ENCODE peak calls at places on chromosomes 5 and 9, in eight cellular contexts. V, Y, L, N, Z, F, A and I are unnamed samples.

GRCh38 chr5:116297296-116297814 is 212.5 kb downstream of the COMMD10 start:
- DNase-seq in F (no peak), L (no peak), Z (no peak), A (no peak), V (no peak), N (no peak), Y (no peak), I (no peak)

GRCh38 chr5:53109041-53109435 is 519 bp downstream of the MOCS2 start:
- DNase-seq in Y (no peak), N (no peak), Z (no peak), L (no peak), A (no peak), F (peak), V (no peak), I (no peak)

GRCh38 chr5:28328691-28329090 is 1290.3 kb upstream of the CDH9 start:
- DNase-seq in F (no peak), A (no peak), Y (no peak), N (no peak), Z (no peak), V (no peak), L (no peak), I (no peak)

GRCh38 chr5:180541710-180542109 is 47.5 kb downstream of the CNOT6 start:
- DNase-seq in V (no peak), A (no peak), Y (no peak), L (no peak), Z (no peak), F (no peak), N (no peak), I (no peak)

GRCh38 chr5:42767491-42768105 is 11.0 kb downstream of the CCDC152 start:
- DNase-seq in A (no peak), V (no peak), L (no peak), N (no peak), Y (no peak), F (no peak), Z (no peak), I (peak)

GRCh38 chr9:2780326-2780725 is 63.0 kb downstream of the KCNV2 start:
- DNase-seq in V (no peak), L (no peak), A (no peak), Z (no peak), N (no peak), Y (no peak), F (no peak), I (no peak)

GRCh38 chr5:116394186-116394867 is 180.3 kb downstream of the SEMA6A start:
- DNase-seq in Y (no peak), F (no peak), A (no peak), Z (no peak), N (no peak), L (no peak), V (no peak), I (no peak)

GRCh38 chr5:77871016-77871415 is 94.9 kb upstream of the TBCA start:
- DNase-seq in Z (no peak), A (no peak), V (no peak), F (no peak), N (no peak), Y (no peak), L (no peak), I (no peak)

GRCh38 chr5:133682496-133682895 is 70.2 kb upstream of the FSTL4 start:
- DNase-seq in A (no peak), V (no peak), L (no peak), F (peak), N (no peak), Z (no peak), Y (no peak), I (no peak)

GRCh38 chr9:87622098-87622497 is 103.8 kb upstream of the CTSL start:
- DNase-seq in A (no peak), Y (no peak), V (no peak), L (no peak), F (no peak), N (no peak), Z (no peak), I (no peak)

GRCh38 chr5:2779459-2779858 is 28.0 kb upstream of the IRX2 start:
- DNase-seq in Y (no peak), V (no peak), Z (no peak), N (no peak), L (no peak), F (no peak), A (no peak), I (no peak)

GRCh38 chr5:176943816-176944215 is 44.7 kb upstream of the HK3 start:
- DNase-seq in V (no peak), L (no peak), Z (no peak), A (no peak), Y (no peak), F (no peak), N (no peak), I (no peak)

GRCh38 chr5:178283520-178283919 is 50.9 kb upstream of the PHYKPL start:
- DNase-seq in Y (no peak), A (no peak), L (no peak), N (no peak), V (no peak), Z (no peak), F (no peak), I (no peak)

GRCh38 chr5:87541033-87541432 is 128.3 kb upstream of the CCNH start:
- DNase-seq in Y (no peak), N (no peak), L (no peak), V (peak), A (peak), Z (peak), F (peak), I (peak)

GRCh38 chr9:110126986-110127864 is 80.7 kb downstream of the C9orf152 start:
- DNase-seq in A (no peak), N (no peak), Y (no peak), V (peak), F (peak), Z (no peak), L (no peak), I (no peak)

GRCh38 chr9:99192786-99193465 is 28.8 kb downstream of the ALG2 start:
- DNase-seq in V (no peak), L (no peak), N (no peak), A (no peak), Y (no peak), Z (no peak), F (no peak), I (no peak)

GRCh38 chr5:137075163-137075970 is 423.8 kb downstream of the SPOCK1 start:
- DNase-seq in N (peak), V (peak), A (no peak), L (no peak), Y (no peak), Z (peak), F (peak), I (peak)

GRCh38 chr9:110173322-110173642 is 34.7 kb downstream of the C9orf152 start:
- DNase-seq in Z (no peak), Y (no peak), N (no peak), F (no peak), A (no peak), L (no peak), V (no peak), I (no peak)

GRCh38 chr9:88005146-88005750 is 30.9 kb upstream of the CDK20 start:
- DNase-seq in F (no peak), Y (no peak), Z (no peak), N (no peak), V (no peak), L (no peak), A (no peak), I (no peak)

GRCh38 chr5:59840200-59840601 is 53.3 kb downstream of the PDE4D start:
- DNase-seq in Y (no peak), A (peak), F (no peak), L (no peak), N (no peak), Z (no peak), V (no peak), I (peak)

GRCh38 chr9:89701221-89701798 is 96.5 kb downstream of the GADD45G start:
- DNase-seq in F (no peak), Y (peak), V (no peak), Z (no peak), L (peak), A (no peak), N (peak), I (no peak)

GRCh38 chr5:81242906-81243436 is 9.8 kb downstream of the CKMT2 start:
- DNase-seq in Y (no peak), N (no peak), A (no peak), L (no peak), Z (no peak), F (no peak), V (no peak), I (no peak)